ENCODE peak calls at places on chromosomes 12 and 14, in four cellular contexts. U is astrocyte, G is transverse colon, L is fibroblast of pulmonary artery. T is an unnamed sample.
A peak's percentile ranks its signal among the peaks of the same experiment; 100 is the strongest.

GRCh38 chr12:79138872-79139271 is 274.3 kb downstream of the SYT1 start:
- DNase-seq in U (no peak), G (no peak), L (no peak), T (no peak)

GRCh38 chr14:102015771-102016170 is 51.4 kb downstream of the DYNC1H1 start:
- DNase-seq in U (no peak), G (no peak), L (no peak), T (no peak)

GRCh38 chr12:46983959-46984833 is 95.2 kb upstream of the PCED1B start:
- DNase-seq in U (no peak), G (peak; percentile 23), L (peak; percentile 78), T (no peak)

GRCh38 chr14:57182760-57183503 is 85.8 kb downstream of the EXOC5 start:
- DNase-seq in U (no peak), G (no peak), L (peak; percentile 18), T (no peak)

GRCh38 chr14:70448633-70449032 is 3.3 kb upstream of the ADAM21 start:
- DNase-seq in U (no peak), G (no peak), L (peak; percentile 61), T (peak; percentile 47)

GRCh38 chr12:68403711-68404110 is 71.5 kb upstream of the MDM1 start:
- DNase-seq in U (no peak), G (no peak), L (no peak), T (no peak)

GRCh38 chr12:5248230-5248629 is 183.7 kb upstream of the NTF3 start:
- DNase-seq in U (no peak), G (no peak), L (no peak), T (no peak)

GRCh38 chr14:46054526-46054925 is 597.1 kb downstream of the RPL10L start:
- DNase-seq in U (peak; percentile 92), G (no peak), L (peak; percentile 11), T (peak; percentile 60)

GRCh38 chr14:45990252-45990651 is 661.3 kb downstream of the RPL10L start:
- DNase-seq in U (no peak), G (no peak), L (no peak), T (no peak)

GRCh38 chr12:57213763-57214397 is 2.7 kb upstream of the NXPH4 start:
- DNase-seq in U (no peak), G (no peak), L (no peak), T (no peak)

GRCh38 chr12:66964629-66965028 is 285.8 kb upstream of the GRIP1 start:
- DNase-seq in U (peak; percentile 85), G (no peak), L (peak; percentile 6), T (no peak)

GRCh38 chr12:108099778-108100177 is 29.3 kb upstream of the WSCD2 start:
- DNase-seq in U (no peak), G (no peak), L (no peak), T (no peak)

GRCh38 chr12:75011120-75011519 is 198.5 kb downstream of the KCNC2 start:
- DNase-seq in U (no peak), G (no peak), L (no peak), T (no peak)

GRCh38 chr12:109999983-110000505 is 814 bp downstream of the ANKRD13A start:
- DNase-seq in U (peak; percentile 45), G (peak; percentile 37), L (peak; percentile 48), T (no peak)

GRCh38 chr12:6620137-6620884 is 13.1 kb upstream of the CHD4 start:
- DNase-seq in U (peak; percentile 21), G (no peak), L (peak; percentile 71), T (no peak)

GRCh38 chr12:112939761-112940357 is 1.6 kb downstream of the OAS3 start:
- DNase-seq in U (no peak), G (no peak), L (no peak), T (no peak)

GRCh38 chr12:132218915-132219314 is 74.7 kb downstream of the NOC4L start:
- DNase-seq in U (no peak), G (no peak), L (no peak), T (no peak)

GRCh38 chr12:109714141-109714912 is 702 bp downstream of the FAM222A start:
- DNase-seq in U (peak; percentile 12), G (peak; percentile 69), L (peak; percentile 42), T (no peak)

GRCh38 chr12:64216239-64216638 is 5.9 kb downstream of the KICS2 start:
- DNase-seq in U (no peak), G (no peak), L (no peak), T (no peak)

GRCh38 chr12:89427508-89428156 is 75.3 kb upstream of the DUSP6 start:
- DNase-seq in U (no peak), G (no peak), L (no peak), T (no peak)

GRCh38 chr12:122981036-122981471 is 573 bp downstream of the ARL6IP4 start:
- DNase-seq in U (no peak), G (no peak), L (peak; percentile 11), T (no peak)

GRCh38 chr14:49303952-49304516 is 282.1 kb downstream of the RPS29 start:
- DNase-seq in U (peak; percentile 24), G (no peak), L (peak; percentile 55), T (no peak)

GRCh38 chr12:130879212-130879686 is 7.4 kb downstream of the RAN start:
- DNase-seq in U (no peak), G (peak; percentile 13), L (no peak), T (no peak)

GRCh38 chr14:24430143-24430681 is 458 bp downstream of the KHNYN start:
- DNase-seq in U (peak; percentile 49), G (peak; percentile 82), L (peak; percentile 84), T (peak; percentile 37)

GRCh38 chr14:24429395-24430142 is at the start of the genes CBLN3 and KHNYN:
- DNase-seq in U (peak; percentile 89), G (peak; percentile 93), L (peak; percentile 93), T (peak; percentile 81)

GRCh38 chr14:24432259-24433131 is 2.7 kb downstream of the KHNYN start:
- DNase-seq in U (no peak), G (no peak), L (no peak), T (no peak)

GRCh38 chr14:24431569-24432258 is 2.0 kb downstream of the KHNYN start:
- DNase-seq in U (peak; percentile 75), G (peak; percentile 94), L (peak; percentile 96), T (peak; percentile 69)

DNA sequence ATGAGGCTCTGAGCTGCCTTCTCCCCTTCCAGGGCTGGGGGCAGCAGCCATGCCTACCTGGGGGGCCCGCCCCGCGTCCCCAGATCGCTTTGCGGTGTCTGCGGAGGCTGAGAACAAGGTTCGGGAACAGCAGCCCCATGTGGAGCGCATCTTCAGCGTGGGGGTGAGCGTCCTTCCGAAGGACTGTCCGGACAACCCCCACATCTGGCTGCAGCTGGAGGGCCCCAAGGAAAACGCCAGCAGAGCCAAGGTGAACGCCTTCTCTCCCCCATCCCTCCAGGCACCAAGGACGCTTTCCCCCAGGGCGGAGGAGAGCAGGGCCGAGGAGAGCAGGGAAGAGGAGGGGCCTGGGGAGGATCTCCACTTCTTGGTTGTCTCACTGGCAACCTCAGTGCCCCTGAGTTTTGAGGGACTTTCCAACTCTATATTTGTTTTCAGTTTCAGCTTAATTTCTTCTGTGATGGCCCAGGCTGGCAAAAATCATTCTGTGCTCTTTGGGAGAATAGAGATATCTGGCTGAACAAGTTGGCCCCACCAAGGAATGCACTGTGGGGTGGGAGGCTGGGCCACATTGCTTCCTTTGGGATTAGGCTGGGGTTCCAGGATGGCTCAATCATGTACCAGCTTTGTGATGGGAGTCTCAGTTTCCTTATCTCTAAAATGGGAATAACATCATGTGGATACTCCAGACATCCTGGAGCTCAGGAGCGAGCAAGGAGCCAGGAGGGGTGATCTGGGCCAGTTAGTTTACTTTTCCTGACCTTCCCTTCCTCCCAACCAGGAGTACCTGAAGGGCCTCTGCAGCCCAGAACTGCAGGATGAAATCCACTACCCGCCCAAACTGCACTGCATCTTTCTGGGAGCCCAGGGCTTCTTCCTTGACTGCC is 1.2 kb downstream of the KHNYN start:
- DNase-seq in U (no peak), G (no peak), L (peak; percentile 46), T (peak; percentile 50)
- H3K4me3 ChIP-seq in U (peak overlapping the region; percentile 83), G (peak overlapping the region; percentile 61), L (peak overlapping the region; percentile 91), T (peak overlapping the region; percentile 88)

GRCh38 chr12:94207467-94208432 is 59.4 kb downstream of the PLXNC1 start:
- DNase-seq in U (no peak), G (peak; percentile 41), L (peak; percentile 61), T (peak; percentile 39)
- H3K4me3 ChIP-seq in U (no peak overlapping the region), G (no peak overlapping the region), L (no peak overlapping the region), T (no peak overlapping the region)

DNA sequence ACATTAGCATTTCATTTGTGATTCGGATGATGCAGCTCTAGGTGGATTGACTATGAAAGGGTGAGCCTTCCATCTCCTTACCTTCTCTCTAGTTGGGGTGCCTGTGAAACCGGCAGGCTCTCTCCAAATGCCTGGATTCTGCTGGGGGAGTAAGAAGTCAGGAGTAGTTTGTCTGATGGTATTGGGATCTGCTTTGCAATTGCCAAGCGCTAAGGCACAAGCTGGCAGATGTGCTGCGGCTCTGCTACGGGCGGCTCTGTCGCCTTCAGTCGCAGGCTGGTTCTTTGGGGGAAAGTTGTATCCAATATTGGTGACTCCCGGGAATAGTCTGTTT is 2.4 kb downstream of the RMST start:
- DNase-seq in U (no peak), G (no peak), L (no peak), T (no peak)
- H3K4me3 ChIP-seq in U (no peak overlapping the region), G (no peak overlapping the region), L (no peak overlapping the region), T (no peak overlapping the region)

GRCh38 chr14:29926228-29926627 is 1.4 kb downstream of the PRKD1 start:
- DNase-seq in U (no peak), G (no peak), L (no peak), T (no peak)
- H3K4me3 ChIP-seq in U (peak overlapping the region; percentile 92), G (peak overlapping the region; percentile 64), L (peak overlapping the region; percentile 78), T (peak overlapping the region; percentile 89)

DNA sequence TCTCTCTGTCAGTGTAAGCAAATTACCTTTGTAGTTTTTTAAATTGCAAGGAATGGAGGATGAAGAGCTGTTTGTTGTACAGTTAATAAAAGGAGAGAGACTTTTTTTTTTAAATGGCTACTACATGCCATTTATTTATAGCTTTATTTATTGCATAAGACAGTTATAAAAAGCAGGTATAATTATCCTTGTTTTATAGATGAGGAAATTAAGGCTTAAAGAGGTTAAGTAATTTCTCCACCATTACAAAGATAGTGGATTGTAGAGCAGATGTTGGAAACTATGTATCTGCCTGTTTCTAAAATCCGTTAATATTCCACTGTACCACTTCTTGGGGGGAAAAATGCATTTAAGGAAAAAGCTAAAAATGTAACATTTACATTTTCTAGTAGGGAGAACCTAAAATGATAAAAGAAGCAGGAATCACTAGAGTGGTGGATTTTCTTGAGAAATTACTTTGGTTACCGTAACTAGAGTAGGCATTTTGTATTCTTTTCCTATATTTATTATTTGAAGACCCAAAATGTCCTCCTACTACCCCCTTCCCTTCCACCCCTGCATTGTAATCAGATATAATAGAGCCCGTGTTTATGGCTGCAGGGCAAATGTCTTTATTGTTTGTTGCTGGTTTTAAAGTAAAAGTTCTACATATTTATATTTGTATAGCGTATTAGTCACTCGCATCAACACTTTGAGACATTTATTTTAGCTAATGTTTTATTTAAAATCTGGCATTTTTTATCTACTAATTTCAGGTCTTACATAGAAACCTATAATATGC is 2.3 kb downstream of the SNAPC1 start:
- DNase-seq in U (no peak), G (no peak), L (no peak), T (no peak)
- H3K4me3 ChIP-seq in U (no peak overlapping the region), G (no peak overlapping the region), L (peak overlapping the region; percentile 88), T (peak overlapping the region; percentile 92)

T was measured in skeletal muscle cell.